ENCODE peak calls at places on chromosomes 11 and 22, in seven cellular contexts. P, H, L, O, M, G and D are unnamed samples.
A peak's percentile ranks its signal among the peaks of the same experiment; 100 is the strongest.

GRCh38 chr11:111417011-111417765 is 38.1 kb upstream of the POU2AF1 start:
- DNase-seq in P (no peak), H (peak; percentile 18), L (no peak), O (no peak), M (no peak), G (no peak), D (peak; percentile 21)

GRCh38 chr11:118859995-118860394 is 23.7 kb upstream of the CXCR5 start:
- DNase-seq in P (no peak), H (no peak), L (no peak), O (no peak), M (no peak), G (no peak), D (no peak)

GRCh38 chr22:31342389-31343125 is 3.6 kb downstream of the PATZ1 start:
- DNase-seq in P (no peak), H (no peak), L (peak; percentile 12), O (no peak), M (no peak), G (no peak), D (no peak)

GRCh38 chr22:17929909-17930308 is 94.5 kb downstream of the MICAL3 start:
- DNase-seq in P (no peak), H (no peak), L (no peak), O (no peak), M (no peak), G (no peak), D (no peak)

GRCh38 chr11:11543656-11544055 is 78.1 kb downstream of the GALNT18 start:
- DNase-seq in P (no peak), H (no peak), L (no peak), O (no peak), M (no peak), G (no peak), D (no peak)

GRCh38 chr22:25582946-25583345 is 18.5 kb downstream of the GRK3 start:
- DNase-seq in P (no peak), H (peak; percentile 6), L (no peak), O (no peak), M (no peak), G (no peak), D (peak; percentile 46)

GRCh38 chr22:45897736-45898135 is 79.2 kb downstream of the WNT7B start:
- DNase-seq in P (no peak), H (no peak), L (no peak), O (no peak), M (no peak), G (peak; percentile 34), D (no peak)

GRCh38 chr22:50625568-50626313 is 2.2 kb downstream of the ARSA start:
- DNase-seq in P (no peak), H (no peak), L (no peak), O (no peak), M (no peak), G (no peak), D (no peak)

GRCh38 chr11:8168485-8169257 is at the start of gene RIC3:
- DNase-seq in P (peak; percentile 44), H (no peak), L (peak; percentile 65), O (no peak), M (peak; percentile 42), G (peak; percentile 60), D (no peak)

GRCh38 chr11:87281496-87281895 is 243.8 kb downstream of the TMEM135 start:
- DNase-seq in P (no peak), H (no peak), L (no peak), O (no peak), M (no peak), G (no peak), D (peak; percentile 77)

GRCh38 chr22:20204821-20205220 is 54.0 kb upstream of the CCDC188 start:
- DNase-seq in P (no peak), H (no peak), L (no peak), O (no peak), M (no peak), G (no peak), D (no peak)

GRCh38 chr11:6418958-6419611 is at the start of gene APBB1:
- DNase-seq in P (peak; percentile 56), H (no peak), L (peak; percentile 74), O (no peak), M (peak; percentile 75), G (peak; percentile 71), D (no peak)

GRCh38 chr11:29352273-29352672 is 664.6 kb downstream of the KCNA4 start:
- DNase-seq in P (no peak), H (no peak), L (no peak), O (no peak), M (no peak), G (no peak), D (no peak)

GRCh38 chr22:46666577-46667244 is 46.5 kb downstream of the GRAMD4 start:
- DNase-seq in P (no peak), H (no peak), L (no peak), O (no peak), M (no peak), G (no peak), D (no peak)

GRCh38 chr11:95708681-95709080 is 80.9 kb downstream of the FAM76B start:
- DNase-seq in P (no peak), H (no peak), L (no peak), O (no peak), M (no peak), G (no peak), D (no peak)

GRCh38 chr11:15941206-15941770 is 415.1 kb downstream of the SOX6 start:
- DNase-seq in P (no peak), H (no peak), L (peak; percentile 20), O (peak; percentile 13), M (peak; percentile 27), G (no peak), D (no peak)

GRCh38 chr11:7941141-7941540 is 367 bp downstream of the OR10A3 start:
- DNase-seq in P (no peak), H (no peak), L (no peak), O (no peak), M (no peak), G (no peak), D (no peak)

GRCh38 chr11:103322861-103323260 is 213.6 kb downstream of the DYNC2H1 start:
- DNase-seq in P (no peak), H (no peak), L (no peak), O (no peak), M (no peak), G (no peak), D (no peak)

DNA sequence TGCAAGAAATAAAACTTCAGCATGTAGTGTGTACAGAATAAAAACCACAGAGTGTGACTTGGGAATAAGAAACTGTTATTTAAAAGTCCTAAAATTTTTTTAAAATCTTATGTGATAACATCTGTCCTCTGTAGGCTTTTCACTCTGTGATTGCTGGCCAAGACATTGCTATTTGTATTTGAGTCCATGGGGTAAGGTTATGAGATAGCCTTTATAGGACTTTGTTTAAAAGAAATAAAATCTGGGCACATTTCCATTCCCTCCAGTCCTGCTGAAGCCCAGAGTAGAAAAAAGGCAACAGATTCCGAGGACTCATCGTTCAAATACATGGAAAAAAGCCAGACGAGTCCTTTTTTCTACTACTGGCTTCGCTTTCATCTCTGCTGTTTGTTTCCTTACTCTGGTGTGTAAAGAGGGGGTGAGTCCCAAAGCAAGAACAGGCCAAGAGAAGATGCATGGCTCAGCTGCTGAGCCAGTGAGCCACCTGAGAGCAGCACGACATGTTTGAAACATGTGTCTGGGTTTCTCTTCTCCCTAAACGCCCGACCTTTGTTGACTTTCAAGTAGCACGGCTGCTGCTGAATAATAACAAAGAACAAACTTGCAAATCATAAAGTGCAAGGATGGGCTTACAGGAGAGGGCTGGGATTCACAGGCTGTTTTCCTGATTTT is 195.0 kb upstream of the RAG2 start:
- DNase-seq in P (no peak), H (no peak), L (no peak), O (no peak), M (no peak), G (no peak), D (no peak)
- H3K4me3 ChIP-seq in P (no peak overlapping the region), H (no peak overlapping the region), L (no peak overlapping the region), O (no peak overlapping the region), M (no peak overlapping the region), G (no peak overlapping the region), D (no peak overlapping the region)

DNA sequence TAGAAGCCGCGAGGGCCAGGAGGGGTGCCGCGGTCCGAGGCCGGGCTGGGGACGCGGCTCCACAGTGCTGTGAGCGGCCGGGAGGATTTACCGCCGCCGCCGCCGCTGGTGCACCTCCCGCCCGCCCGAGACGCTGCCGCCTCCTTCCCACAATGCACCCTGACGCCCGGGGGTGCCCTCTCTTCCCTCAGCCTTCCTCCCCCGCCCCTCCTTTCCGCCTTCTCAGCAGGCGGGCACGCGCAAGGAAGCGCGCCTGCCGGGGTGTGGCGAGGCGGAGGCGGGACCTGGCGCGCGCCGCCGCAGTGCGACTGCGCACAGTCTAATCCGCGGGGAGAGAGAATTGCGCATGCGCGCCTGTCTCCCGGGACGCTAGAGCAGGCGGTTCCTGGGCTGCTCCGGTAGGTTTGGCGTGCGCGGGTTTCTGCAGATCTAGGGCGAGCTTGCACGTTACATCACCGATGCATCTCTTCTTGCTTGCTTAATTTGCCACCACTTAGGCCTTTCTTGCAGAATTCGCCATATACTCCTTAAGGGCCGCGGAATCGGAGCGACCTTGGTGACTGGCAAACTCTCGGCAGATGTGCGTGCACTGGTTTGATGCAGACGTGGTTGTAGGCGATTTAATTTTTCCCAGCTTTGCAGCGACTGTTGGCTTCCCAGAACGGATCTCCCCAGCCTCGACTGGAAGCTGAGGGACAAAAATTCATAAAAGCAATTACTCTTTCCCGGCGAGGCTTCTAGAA is at the start of the genes GVQW3 and THAP12:
- DNase-seq in P (peak; percentile 98), H (peak; percentile 95), L (peak; percentile 98), O (peak; percentile 87), M (peak; percentile 97), G (peak; percentile 98), D (peak; percentile 89)
- TF ChIP-seq CTCF in P (no peak), H (no peak), L (peak; percentile 25), O (peak; percentile 65), M (peak; percentile 17), G (no peak), D (no peak)

DNA sequence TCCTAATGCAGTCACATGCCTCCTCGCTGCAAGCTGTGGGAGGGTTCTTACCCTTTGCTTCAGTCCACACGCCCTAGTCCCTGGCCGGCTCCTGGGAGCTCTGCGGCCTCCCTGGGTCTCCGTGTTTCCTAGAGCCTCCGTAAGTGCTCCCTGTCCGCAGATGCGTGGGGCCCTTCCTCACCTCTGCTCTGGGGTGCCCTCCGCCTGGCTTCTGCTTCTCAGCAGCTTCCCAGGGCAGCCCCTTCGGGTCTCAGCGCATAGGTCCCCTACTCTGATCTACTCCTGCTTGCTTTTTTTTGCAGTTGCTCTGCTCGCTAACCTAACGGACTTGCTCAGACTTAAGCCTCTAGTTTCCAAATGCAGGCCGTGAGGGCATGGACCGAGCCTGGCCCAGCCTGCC is 22.4 kb downstream of the CAPN1 start:
- DNase-seq in P (no peak), H (no peak), L (no peak), O (no peak), M (no peak), G (peak; percentile 34), D (no peak)
- H3K27me3 ChIP-seq in P (no peaks in the 10 kb centered on the region), H (no peaks in the 10 kb centered on the region), L (no peaks in the 10 kb centered on the region), O (no peaks in the 10 kb centered on the region), M (no peaks in the 10 kb centered on the region), G (no peaks in the 10 kb centered on the region), D (no peaks in the 10 kb centered on the region)

DNA sequence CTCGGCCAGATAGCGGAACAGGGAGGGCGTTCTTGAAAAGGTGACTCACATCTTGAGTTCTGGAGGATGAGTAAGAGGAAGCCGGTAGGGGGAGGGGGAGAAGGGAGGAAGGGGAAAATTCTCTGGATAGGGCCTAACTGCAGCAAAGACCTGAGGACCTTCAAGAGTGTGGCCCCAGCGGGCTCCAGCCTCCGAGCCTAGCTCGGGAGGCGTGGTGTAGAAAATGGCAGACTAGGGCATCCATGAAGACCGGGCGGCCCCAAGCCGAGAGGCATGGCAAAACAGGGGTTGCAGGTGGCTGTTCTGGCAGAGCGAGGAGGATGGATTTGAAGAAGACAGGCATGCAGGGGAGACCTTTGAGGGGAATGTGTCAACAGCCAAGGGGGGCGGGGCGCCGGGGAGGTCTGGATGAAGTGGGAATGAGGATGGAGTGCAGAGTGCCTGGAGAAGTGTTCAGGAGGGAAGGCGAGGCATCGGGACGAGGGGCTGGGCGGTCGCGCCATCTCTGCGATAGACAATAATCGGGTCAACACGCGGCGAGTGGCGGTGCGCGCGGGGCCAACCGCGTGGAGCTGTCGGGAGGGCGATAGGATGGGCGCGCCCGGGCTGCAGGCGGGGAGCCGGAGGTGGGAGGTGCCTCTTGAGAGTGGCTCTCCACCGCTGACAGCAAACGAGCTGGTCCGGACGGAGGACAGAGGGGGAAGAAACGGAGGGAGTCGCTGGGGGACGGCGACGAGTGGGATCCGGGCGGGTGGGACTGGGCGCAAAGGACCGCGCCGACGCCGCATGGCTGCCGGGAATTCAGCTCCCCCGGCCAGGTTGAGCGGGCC is 40.0 kb upstream of the CREB3L1 start:
- DNase-seq in P (peak; percentile 71), H (peak; percentile 51), L (peak; percentile 32), O (peak; percentile 92), M (peak; percentile 64), G (peak; percentile 64), D (peak; percentile 84)
- H3K4me3 ChIP-seq in P (peak overlapping the region; percentile 37), H (peak overlapping the region; percentile 58), L (no peak overlapping the region), O (peak overlapping the region; percentile 52), M (peak overlapping the region; percentile 70), G (peak overlapping the region; percentile 62), D (peak overlapping the region; percentile 41)